ENCODE peak calls at places on chromosomes 4 and X, in ten cellular contexts. I, M, L, X, S, B, K, D, Y and Q are unnamed samples.

GRCh38 chrX:103343105-103343504 is 13.1 kb downstream of the TCEAL7 start:
- DNase-seq in M (no peak), D (no peak), K (peak; percentile 45), S (no peak), L (no peak), X (peak; percentile 28), I (peak; percentile 48), Y (no peak), B (peak; percentile 62), Q (no peak)

GRCh38 chr4:187666634-187667033 is 328.9 kb upstream of the ZFP42 start:
- DNase-seq in Y (no peak), D (no peak), B (no peak), X (no peak), I (no peak), K (no peak), M (no peak), L (no peak), S (no peak), Q (no peak)

GRCh38 chr4:180866933-180867643 is 1376.1 kb upstream of the TENM3 start:
- DNase-seq in K (no peak), M (no peak), B (no peak), D (no peak), S (no peak), L (no peak), X (no peak), I (no peak), Y (no peak), Q (no peak)

GRCh38 chrX:153726286-153727107 is 1.8 kb downstream of the ABCD1 start:
- DNase-seq in L (no peak), I (no peak), B (peak; percentile 61), X (no peak), M (no peak), K (peak; percentile 72), Y (peak; percentile 46), S (no peak), D (peak; percentile 79), Q (peak; percentile 49)

GRCh38 chr4:42327323-42327722 is 70.0 kb upstream of the SHISA3 start:
- DNase-seq in B (no peak), D (no peak), X (no peak), S (no peak), K (no peak), M (no peak), Y (no peak), L (no peak), I (no peak), Q (no peak)

GRCh38 chr4:2274320-2275043 is 12.6 kb upstream of the MXD4 start:
- DNase-seq in Y (no peak), L (no peak), K (no peak), B (no peak), S (no peak), D (no peak), M (no peak), I (no peak), X (no peak), Q (no peak)

GRCh38 chrX:29318051-29318450 is 730.8 kb downstream of the IL1RAPL1 start:
- DNase-seq in K (no peak), I (no peak), S (no peak), M (no peak), B (peak; percentile 25), Y (peak; percentile 58), D (no peak), X (no peak), L (no peak), Q (no peak)

GRCh38 chrX:37998586-37999267 is 7.6 kb upstream of the SYTL5 start:
- DNase-seq in X (peak; percentile 75), D (no peak), Y (peak; percentile 76), L (no peak), B (peak; percentile 27), I (peak; percentile 88), M (no peak), K (no peak), S (no peak), Q (no peak)

GRCh38 chr4:184719407-184719806 is 14.5 kb downstream of the CENPU start:
- DNase-seq in K (no peak), B (no peak), I (no peak), S (no peak), X (no peak), M (no peak), D (no peak), L (no peak), Y (no peak), Q (no peak)

GRCh38 chr4:108155373-108155772 is 13.4 kb downstream of the LEF1 start:
- DNase-seq in L (no peak), S (no peak), D (no peak), B (peak; percentile 64), M (no peak), Y (peak; percentile 18), X (peak; percentile 69), K (no peak), I (no peak), Q (no peak)

GRCh38 chr4:10664408-10664807 is 20.2 kb downstream of the CLNK start:
- DNase-seq in S (no peak), X (peak; percentile 45), I (peak; percentile 93), D (no peak), B (peak; percentile 86), Y (peak; percentile 96), L (no peak), M (peak; percentile 51), K (no peak), Q (no peak)

GRCh38 chr4:45693746-45694145 is 430.1 kb downstream of the GABRG1 start:
- DNase-seq in S (no peak), B (peak; percentile 2), I (no peak), L (no peak), K (no peak), X (no peak), Y (no peak), D (no peak), M (no peak), Q (no peak)